ENCODE peak calls at places on chromosomes 7 and 10, in four cellular contexts. One of them, this sample, is unnamed.

GRCh38 chr7:77479536-77480088 is 57.5 kb upstream of the PTPN12 start:
- DNase-seq in uterus: no peak
- DNase-seq in fibroblast of lung: no peak
- DNase-seq in mesendoderm: peak
- DNase-seq in this sample: no peak

GRCh38 chr7:111162692-111163091 is 71.8 kb downstream of the LRRN3 start:
- DNase-seq in uterus: no peak
- DNase-seq in fibroblast of lung: no peak
- DNase-seq in mesendoderm: no peak
- DNase-seq in this sample: no peak

GRCh38 chr7:94374721-94375120 is 20.0 kb upstream of the COL1A2 start:
- DNase-seq in uterus: no peak
- DNase-seq in fibroblast of lung: peak
- DNase-seq in mesendoderm: no peak
- DNase-seq in this sample: no peak

GRCh38 chr10:129442866-129443265 is 24.2 kb upstream of the MGMT start:
- DNase-seq in uterus: no peak
- DNase-seq in fibroblast of lung: no peak
- DNase-seq in mesendoderm: no peak
- DNase-seq in this sample: no peak

GRCh38 chr10:69955897-69956832 is 96.5 kb upstream of the MACROH2A2 start:
- DNase-seq in uterus: no peak
- DNase-seq in fibroblast of lung: no peak
- DNase-seq in mesendoderm: no peak
- DNase-seq in this sample: no peak

GRCh38 chr7:136086712-136087111 is 109.6 kb upstream of the MTPN start:
- DNase-seq in uterus: peak
- DNase-seq in fibroblast of lung: peak
- DNase-seq in mesendoderm: peak
- DNase-seq in this sample: no peak

GRCh38 chr7:2659556-2660358 is 28.0 kb downstream of the TTYH3 start:
- DNase-seq in uterus: no peak
- DNase-seq in fibroblast of lung: no peak
- DNase-seq in mesendoderm: no peak
- DNase-seq in this sample: no peak

GRCh38 chr7:128409435-128410091 is at the start of gene IMPDH1:
- DNase-seq in uterus: peak
- DNase-seq in fibroblast of lung: peak
- DNase-seq in mesendoderm: peak
- DNase-seq in this sample: peak

GRCh38 chr10:71963756-71964668 is at the start of gene CHST3:
- DNase-seq in uterus: peak
- DNase-seq in fibroblast of lung: peak
- DNase-seq in mesendoderm: peak
- DNase-seq in this sample: peak

GRCh38 chr10:28681345-28681763 is 4.0 kb downstream of the BAMBI start:
- DNase-seq in uterus: no peak
- DNase-seq in fibroblast of lung: no peak
- DNase-seq in mesendoderm: peak
- DNase-seq in this sample: no peak

GRCh38 chr7:96040250-96040772 is 268.0 kb downstream of the DYNC1I1 start:
- DNase-seq in uterus: no peak
- DNase-seq in fibroblast of lung: no peak
- DNase-seq in mesendoderm: no peak
- DNase-seq in this sample: no peak

GRCh38 chr7:65307651-65308299 is 65.9 kb upstream of the ZNF92 start:
- DNase-seq in uterus: peak
- DNase-seq in fibroblast of lung: peak
- DNase-seq in mesendoderm: peak
- DNase-seq in this sample: no peak

GRCh38 chr10:71985542-71986250 is 21.5 kb downstream of the CHST3 start:
- DNase-seq in uterus: no peak
- DNase-seq in fibroblast of lung: peak
- DNase-seq in mesendoderm: no peak
- DNase-seq in this sample: no peak

GRCh38 chr10:63829573-63830149 is 308.5 kb downstream of the REEP3 start:
- DNase-seq in uterus: no peak
- DNase-seq in fibroblast of lung: no peak
- DNase-seq in mesendoderm: peak
- DNase-seq in this sample: no peak

GRCh38 chr7:38655833-38656774 is 24.9 kb upstream of the AMPH start:
- DNase-seq in uterus: no peak
- DNase-seq in fibroblast of lung: no peak
- DNase-seq in mesendoderm: no peak
- DNase-seq in this sample: peak

GRCh38 chr7:75967573-75967997 is 26.8 kb downstream of the TMEM120A start:
- DNase-seq in uterus: peak
- DNase-seq in fibroblast of lung: peak
- DNase-seq in mesendoderm: no peak
- DNase-seq in this sample: no peak

GRCh38 chr7:873367-874002 is 2.9 kb upstream of the GET4 start:
- DNase-seq in uterus: peak
- DNase-seq in fibroblast of lung: peak
- DNase-seq in mesendoderm: peak
- DNase-seq in this sample: peak

GRCh38 chr7:120838281-120838682 is 19.7 kb downstream of the TSPAN12 start:
- DNase-seq in uterus: no peak
- DNase-seq in fibroblast of lung: no peak
- DNase-seq in mesendoderm: no peak
- DNase-seq in this sample: no peak

GRCh38 chr7:38296059-38296857 is 22.8 kb upstream of the TARP start:
- DNase-seq in uterus: no peak
- DNase-seq in fibroblast of lung: no peak
- DNase-seq in mesendoderm: no peak
- DNase-seq in this sample: no peak

GRCh38 chr7:110595694-110596093 is 495.2 kb upstream of the LRRN3 start:
- DNase-seq in uterus: no peak
- DNase-seq in fibroblast of lung: no peak
- DNase-seq in mesendoderm: no peak
- DNase-seq in this sample: no peak

GRCh38 chr7:141053626-141054025 is 20.2 kb upstream of the TMEM178B start:
- DNase-seq in uterus: no peak
- DNase-seq in fibroblast of lung: no peak
- DNase-seq in mesendoderm: no peak
- DNase-seq in this sample: no peak

GRCh38 chr7:55127622-55128081 is 108.8 kb downstream of the EGFR start:
- DNase-seq in uterus: no peak
- DNase-seq in fibroblast of lung: peak
- DNase-seq in mesendoderm: no peak
- DNase-seq in this sample: no peak

DNA sequence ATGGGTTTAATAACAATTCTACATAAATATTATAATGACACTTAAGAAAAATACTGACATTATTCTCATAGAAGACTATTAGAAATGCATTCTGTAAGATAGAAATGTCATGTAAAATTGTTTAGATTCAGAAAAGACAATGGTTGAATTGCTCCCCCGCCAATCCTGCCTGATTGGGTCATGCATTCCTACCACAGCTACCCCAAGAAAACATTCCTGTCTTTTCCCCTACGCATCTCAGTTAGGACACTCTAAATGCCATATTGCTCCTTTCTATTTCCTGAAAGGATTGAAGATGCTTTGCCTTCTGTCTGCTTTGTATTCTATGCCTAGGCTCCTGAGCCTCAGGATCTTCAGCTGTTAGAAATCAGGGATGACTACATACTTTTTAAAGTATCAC is 109.4 kb downstream of the DGKB start:
- DNase-seq in uterus: no peak
- DNase-seq in fibroblast of lung: no peak
- DNase-seq in mesendoderm: peak
- DNase-seq in this sample: no peak
- H3K27ac ChIP-seq in uterus: no peak
- H3K27ac ChIP-seq in fibroblast of lung: no peak
- H3K27ac ChIP-seq in mesendoderm: no peak
- H3K27ac ChIP-seq in this sample: no peak

GRCh38 chr10:119090026-119090808 is 9.6 kb upstream of the EIF3A start:
- DNase-seq in uterus: no peak
- DNase-seq in fibroblast of lung: no peak
- DNase-seq in mesendoderm: no peak
- DNase-seq in this sample: no peak
- H3K27ac ChIP-seq in uterus: no peak
- H3K27ac ChIP-seq in fibroblast of lung: no peak
- H3K27ac ChIP-seq in mesendoderm: no peak
- H3K27ac ChIP-seq in this sample: no peak

GRCh38 chr7:101746311-101746710 is 71.1 kb upstream of the CUX1 start:
- DNase-seq in uterus: no peak
- DNase-seq in fibroblast of lung: no peak
- DNase-seq in mesendoderm: no peak
- DNase-seq in this sample: no peak
- H3K27ac ChIP-seq in uterus: no peak
- H3K27ac ChIP-seq in fibroblast of lung: no peak
- H3K27ac ChIP-seq in mesendoderm: no peak
- H3K27ac ChIP-seq in this sample: no peak

DNA sequence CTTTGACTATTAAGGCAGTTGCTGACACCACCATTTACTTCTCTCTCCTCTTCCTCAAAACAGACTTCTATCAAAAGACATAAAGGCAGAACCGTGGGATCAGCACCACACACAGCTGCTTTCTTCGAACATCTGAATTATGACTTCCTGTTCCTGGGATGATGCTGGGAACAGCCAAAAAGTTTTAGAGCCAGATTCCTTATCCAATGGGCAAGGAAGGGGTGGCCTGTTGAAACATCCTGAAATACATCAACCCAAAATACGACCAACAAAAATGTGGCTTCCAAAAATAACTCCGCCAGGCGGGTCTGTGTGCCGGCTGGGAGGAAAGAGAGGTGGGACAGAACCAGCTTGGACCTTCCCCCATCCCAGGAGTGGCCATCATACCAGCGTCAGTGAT is 71.5 kb downstream of the AFAP1L2 start:
- DNase-seq in uterus: peak
- DNase-seq in fibroblast of lung: no peak
- DNase-seq in mesendoderm: no peak
- DNase-seq in this sample: no peak
- H3K27ac ChIP-seq in uterus: peak
- H3K27ac ChIP-seq in fibroblast of lung: no peak
- H3K27ac ChIP-seq in mesendoderm: no peak
- H3K27ac ChIP-seq in this sample: peak

GRCh38 chr10:102461187-102462054 is 10.1 kb upstream of the C10orf95 start:
- DNase-seq in uterus: peak
- DNase-seq in fibroblast of lung: peak
- DNase-seq in mesendoderm: peak
- DNase-seq in this sample: peak
- H3K27ac ChIP-seq in uterus: peak
- H3K27ac ChIP-seq in fibroblast of lung: no peak
- H3K27ac ChIP-seq in mesendoderm: no peak
- H3K27ac ChIP-seq in this sample: no peak

GRCh38 chr7:134045716-134046115 is 81.4 kb upstream of the LRGUK start:
- DNase-seq in uterus: no peak
- DNase-seq in fibroblast of lung: no peak
- DNase-seq in mesendoderm: no peak
- DNase-seq in this sample: no peak
- H3K27ac ChIP-seq in uterus: no peak
- H3K27ac ChIP-seq in fibroblast of lung: no peak
- H3K27ac ChIP-seq in mesendoderm: no peak
- H3K27ac ChIP-seq in this sample: no peak

GRCh38 chr10:22684707-22685106 is 29.7 kb downstream of the PIP4K2A start:
- DNase-seq in uterus: no peak
- DNase-seq in fibroblast of lung: peak
- DNase-seq in mesendoderm: no peak
- DNase-seq in this sample: no peak

GRCh38 chr10:22690158-22690557 is 24.2 kb downstream of the PIP4K2A start:
- DNase-seq in uterus: no peak
- DNase-seq in fibroblast of lung: no peak
- DNase-seq in mesendoderm: no peak
- DNase-seq in this sample: no peak

GRCh38 chr10:22685926-22686325 is 28.5 kb downstream of the PIP4K2A start:
- DNase-seq in uterus: no peak
- DNase-seq in fibroblast of lung: no peak
- DNase-seq in mesendoderm: no peak
- DNase-seq in this sample: no peak

GRCh38 chr10:22683995-22684305 is 30.4 kb downstream of the PIP4K2A start:
- DNase-seq in uterus: no peak
- DNase-seq in fibroblast of lung: peak
- DNase-seq in mesendoderm: no peak
- DNase-seq in this sample: no peak

GRCh38 chr10:22686347-22686746 is 28.0 kb downstream of the PIP4K2A start:
- DNase-seq in uterus: no peak
- DNase-seq in fibroblast of lung: no peak
- DNase-seq in mesendoderm: no peak
- DNase-seq in this sample: no peak
- H3K27ac ChIP-seq in uterus: no peak
- H3K27ac ChIP-seq in fibroblast of lung: no peak
- H3K27ac ChIP-seq in mesendoderm: no peak
- H3K27ac ChIP-seq in this sample: peak